ENCODE peak calls at places on chromosomes 7 and 10, in nine cellular contexts. D is hippocampal formation; Z is NCI-H1694; A is NCI-H345; X is cardiac muscle cell; T is Panc1; B is NCI-H774; C is kidney; V is activated effector memory CD4-positive, alpha-beta T cell treated with Interleukin-2 at 50 U/mL for 16 hours. R is an unnamed sample.

GRCh38 chr7:2315787-2316186 is 1.5 kb upstream of the SNX8 start:
- DNase-seq in Z (no peak), B (no peak), V (no peak), D (no peak), C (no peak), X (no peak), T (no peak), A (no peak), R (no peak)

GRCh38 chr7:98981701-98982100 is 103.4 kb downstream of the TRRAP start:
- DNase-seq in C (no peak), T (no peak), D (no peak), A (no peak), B (no peak), V (no peak), X (no peak), Z (no peak), R (no peak)

GRCh38 chr7:135467207-135467711 is 42.6 kb downstream of the CNOT4 start:
- DNase-seq in X (no peak), B (no peak), C (no peak), V (no peak), Z (no peak), D (no peak), T (no peak), A (no peak), R (no peak)

GRCh38 chr7:26653430-26653911 is 210.9 kb downstream of the SKAP2 start:
- DNase-seq in T (no peak), C (peak; percentile 84), Z (no peak), B (no peak), A (peak; percentile 40), V (no peak), D (no peak), X (peak; percentile 23), R (no peak)

GRCh38 chr10:31359979-31360378 is 41.0 kb downstream of the ZEB1 start:
- DNase-seq in A (peak; percentile 65), T (no peak), B (peak; percentile 50), V (no peak), Z (no peak), C (no peak), X (no peak), D (no peak), R (no peak)

GRCh38 chr10:104641150-104642000 is at the start of gene SORCS3:
- DNase-seq in V (no peak), C (peak; percentile 63), B (no peak), A (peak; percentile 5), T (no peak), Z (no peak), X (peak; percentile 69), D (no peak), R (no peak)

GRCh38 chr10:13873201-13873600 is 286.4 kb downstream of the PRPF18 start:
- DNase-seq in B (no peak), A (no peak), V (no peak), Z (no peak), D (no peak), X (no peak), C (no peak), T (no peak), R (no peak)

GRCh38 chr7:45663965-45664623 is 89.9 kb downstream of the ADCY1 start:
- DNase-seq in V (no peak), D (no peak), B (no peak), Z (no peak), A (no peak), C (no peak), T (no peak), X (no peak), R (peak; percentile 1)

GRCh38 chr10:22253578-22253882 is 35.7 kb upstream of the EBLN1 start:
- DNase-seq in X (no peak), C (no peak), B (peak; percentile 10), D (no peak), T (no peak), Z (no peak), A (no peak), V (peak; percentile 38), R (no peak)

GRCh38 chr10:80498833-80499671 is 38.6 kb upstream of the SH2D4B start:
- DNase-seq in B (no peak), V (no peak), A (no peak), C (peak; percentile 98), X (no peak), Z (no peak), T (peak; percentile 46), D (peak; percentile 42), R (peak; percentile 24)

GRCh38 chr10:131857156-131858117 is 43.4 kb upstream of the PPP2R2D start:
- DNase-seq in C (peak; percentile 60), D (no peak), T (no peak), B (no peak), V (no peak), A (no peak), X (no peak), Z (no peak), R (no peak)

GRCh38 chr10:126972622-126973414 is 67.6 kb downstream of the DOCK1 start:
- DNase-seq in C (no peak), Z (no peak), B (no peak), T (no peak), X (no peak), V (no peak), A (no peak), D (peak; percentile 29), R (no peak)

GRCh38 chr7:129923709-129924108 is 29.1 kb downstream of the UBE2H start:
- DNase-seq in X (no peak), T (no peak), A (no peak), C (no peak), B (no peak), Z (no peak), D (no peak), V (no peak), R (no peak)

GRCh38 chr7:149719912-149720335 is 53.5 kb downstream of the ZNF467 start:
- DNase-seq in A (no peak), Z (no peak), X (no peak), V (no peak), T (no peak), D (no peak), B (no peak), C (no peak), R (no peak)

GRCh38 chr10:103062854-103063642 is 130.0 kb downstream of the NT5C2 start:
- DNase-seq in D (peak; percentile 50), Z (no peak), C (no peak), T (no peak), A (no peak), V (no peak), B (no peak), X (no peak), R (no peak)

GRCh38 chr7:4234498-4234855 is 447.6 kb upstream of the FOXK1 start:
- DNase-seq in C (no peak), Z (no peak), D (no peak), X (no peak), T (no peak), V (no peak), B (no peak), A (no peak), R (no peak)

GRCh38 chr10:72525277-72525676 is 100.6 kb downstream of the MICU1 start:
- DNase-seq in T (no peak), D (no peak), Z (no peak), B (no peak), A (no peak), V (no peak), X (no peak), C (no peak), R (no peak)

GRCh38 chr10:124323145-124323725 is 95.5 kb downstream of the OAT start:
- DNase-seq in B (no peak), A (no peak), D (no peak), V (no peak), C (no peak), X (no peak), Z (no peak), T (no peak), R (no peak)

GRCh38 chr10:100882681-100883321 is 30.0 kb upstream of the SLF2 start:
- DNase-seq in X (no peak), Z (no peak), C (no peak), A (no peak), D (no peak), B (no peak), V (no peak), T (no peak), R (no peak)

R was measured in activated T-helper 2 cell treated with anti-CD3 and anti-CD28 coated beads, Interferon-gamma antibody, Interleukin-2, Interleukin-4, amounts not matched to agents 10 μg/mL and 5 μg/mL and 100 μg/mL, durations not matched to agents 14 hours and 24 hours and 36 hours.